ENCODE peak calls at places on chromosomes 6 and 20, in five cellular contexts. Q, R, V, Y and N are unnamed samples.
A peak's percentile ranks its signal among the peaks of the same experiment; 100 is the strongest.

GRCh38 chr20:34300809-34301586 is 2.2 kb downstream of the AHCY start:
- DNase-seq in R (no peak), Q (no peak), V (peak; percentile 16), Y (no peak), N (no peak)

GRCh38 chr20:23998392-23998791 is 9.8 kb upstream of the GGTLC1 start:
- DNase-seq in V (no peak), Y (no peak), Q (no peak), R (no peak), N (no peak)

GRCh38 chr6:143822584-143823024 is 20.5 kb upstream of the LTV1 start:
- DNase-seq in Y (no peak), Q (no peak), V (no peak), R (no peak), N (peak; percentile 8)

GRCh38 chr20:22333885-22334545 is 250.4 kb downstream of the FOXA2 start:
- DNase-seq in R (peak; percentile 37), Q (no peak), V (peak; percentile 42), Y (peak; percentile 48), N (peak; percentile 69)

GRCh38 chr6:39933669-39934059 is 598 bp downstream of the MOCS1 start:
- DNase-seq in R (no peak), Y (no peak), Q (no peak), V (no peak), N (no peak)

GRCh38 chr6:137171824-137172733 is 1.4 kb downstream of the IL22RA2 start:
- DNase-seq in Q (no peak), R (no peak), Y (no peak), V (no peak), N (no peak)

GRCh38 chr6:106027760-106028159 is 58.4 kb upstream of the PRDM1 start:
- DNase-seq in Y (no peak), R (no peak), Q (no peak), V (no peak), N (no peak)

GRCh38 chr20:47790032-47790965 is 5.0 kb upstream of the SULF2 start:
- DNase-seq in R (no peak), Y (no peak), V (no peak), Q (no peak), N (no peak)

GRCh38 chr6:125765944-125766343 is 16.5 kb downstream of the HEY2 start:
- DNase-seq in Y (no peak), R (no peak), Q (no peak), V (no peak), N (no peak)

GRCh38 chr6:34992353-34992752 is 103.3 kb downstream of the ANKS1A start:
- DNase-seq in Y (no peak), Q (no peak), V (no peak), R (no peak), N (no peak)

GRCh38 chr6:103036846-103037245 is 1643.3 kb downstream of the GRIK2 start:
- DNase-seq in V (no peak), Y (no peak), R (no peak), Q (no peak), N (no peak)

GRCh38 chr6:118284736-118285360 is 263.2 kb upstream of the PLN start:
- DNase-seq in R (no peak), Q (no peak), V (no peak), Y (no peak), N (no peak)

GRCh38 chr6:118285791-118286190 is 262.3 kb upstream of the PLN start:
- DNase-seq in Y (no peak), R (no peak), Q (no peak), V (no peak), N (no peak)

GRCh38 chr6:118283759-118284158 is 264.3 kb upstream of the PLN start:
- DNase-seq in Y (peak; percentile 43), Q (no peak), R (peak; percentile 68), V (peak; percentile 59), N (peak; percentile 33)

DNA sequence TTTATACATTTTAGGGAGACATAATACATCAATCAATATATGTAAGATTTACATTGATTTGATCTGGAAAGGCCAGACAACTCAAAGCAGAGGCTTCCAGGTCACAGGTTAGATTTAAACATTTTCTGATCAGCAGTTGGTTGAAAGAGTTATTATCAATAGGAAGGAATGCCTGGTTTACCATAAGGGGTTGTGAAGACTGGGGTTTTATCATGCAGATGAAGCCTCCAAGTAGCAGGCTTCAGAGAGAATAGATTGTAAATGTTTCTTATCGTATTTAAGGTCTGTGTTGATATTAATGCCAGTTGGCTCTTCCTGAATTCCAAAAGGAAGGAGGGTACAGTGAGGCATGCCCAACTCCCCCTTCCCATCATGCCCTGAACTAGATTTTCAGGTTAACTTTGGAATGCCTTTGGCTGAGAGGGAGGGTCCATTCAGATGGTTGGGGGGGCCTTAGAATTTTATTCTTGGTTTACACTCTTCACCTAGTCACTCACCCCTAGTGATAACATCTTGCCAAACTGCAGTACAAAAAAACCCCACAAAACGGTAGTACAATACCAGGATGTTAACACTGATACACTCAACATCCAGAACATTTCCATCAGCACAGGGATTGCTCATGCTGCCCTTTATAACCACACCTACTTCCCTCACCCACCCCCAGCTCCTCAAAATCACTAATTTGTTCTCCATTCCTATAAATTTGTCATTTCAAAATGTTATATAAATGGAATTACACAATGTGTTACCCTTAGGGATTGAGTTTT is 259.6 kb upstream of the PLN start:
- DNase-seq in V (no peak), R (no peak), Q (no peak), Y (no peak), N (no peak)
- TF ChIP-seq CTCF in V (no peak), R (peak; percentile 28), Q (no peak), Y (no peak), N (no peak)

GRCh38 chr6:47690209-47690608 is 8.2 kb upstream of the ADGRF4 start:
- DNase-seq in R (no peak), Y (no peak), V (no peak), Q (no peak), N (no peak)
- TF ChIP-seq CTCF in R (no peak), Y (no peak), V (no peak), Q (no peak), N (no peak)

GRCh38 chr20:6180531-6180930 is 57.7 kb upstream of the FERMT1 start:
- DNase-seq in V (no peak), Q (no peak), R (no peak), Y (no peak), N (no peak)

GRCh38 chr20:6184086-6184485 is 61.3 kb upstream of the FERMT1 start:
- DNase-seq in V (no peak), R (no peak), Y (no peak), Q (no peak), N (no peak)

DNA sequence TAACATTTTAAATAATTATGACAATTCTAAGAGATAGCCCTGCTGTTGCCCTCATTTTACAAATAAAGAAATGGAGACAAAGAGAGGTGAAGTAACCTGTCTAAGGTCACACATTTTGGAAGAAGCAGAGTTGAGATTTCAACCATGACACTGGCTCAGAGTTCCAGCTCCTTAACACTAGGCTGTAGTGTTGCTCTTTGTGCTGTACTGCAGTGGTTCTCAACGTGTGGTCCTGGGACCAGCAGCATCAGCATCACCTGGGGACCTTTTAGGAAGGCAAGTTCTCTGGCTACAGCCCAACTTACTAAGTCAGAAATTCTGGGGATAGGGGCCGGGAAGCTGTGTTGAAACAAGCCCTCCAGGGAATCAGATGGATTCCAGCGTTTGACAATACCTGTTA is 62.4 kb upstream of the FERMT1 start:
- DNase-seq in Y (no peak), Q (no peak), V (no peak), R (no peak), N (no peak)
- TF ChIP-seq CTCF in Y (no peak), Q (peak; percentile 22), V (no peak), R (no peak), N (no peak)

GRCh38 chr6:46655803-46656202 is 3.0 kb downstream of the SLC25A27 start:
- DNase-seq in V (peak; percentile 15), Y (no peak), Q (no peak), R (no peak), N (no peak)
- TF ChIP-seq CTCF in V (peak; percentile 33), Y (no peak), Q (peak; percentile 27), R (no peak), N (peak; percentile 14)

GRCh38 chr20:57244627-57245214 is 21.7 kb downstream of the BMP7 start:
- DNase-seq in R (no peak), V (no peak), Y (no peak), Q (no peak), N (peak; percentile 74)
- TF ChIP-seq CTCF in R (no peak), V (no peak), Y (no peak), Q (no peak), N (peak; percentile 83)

DNA sequence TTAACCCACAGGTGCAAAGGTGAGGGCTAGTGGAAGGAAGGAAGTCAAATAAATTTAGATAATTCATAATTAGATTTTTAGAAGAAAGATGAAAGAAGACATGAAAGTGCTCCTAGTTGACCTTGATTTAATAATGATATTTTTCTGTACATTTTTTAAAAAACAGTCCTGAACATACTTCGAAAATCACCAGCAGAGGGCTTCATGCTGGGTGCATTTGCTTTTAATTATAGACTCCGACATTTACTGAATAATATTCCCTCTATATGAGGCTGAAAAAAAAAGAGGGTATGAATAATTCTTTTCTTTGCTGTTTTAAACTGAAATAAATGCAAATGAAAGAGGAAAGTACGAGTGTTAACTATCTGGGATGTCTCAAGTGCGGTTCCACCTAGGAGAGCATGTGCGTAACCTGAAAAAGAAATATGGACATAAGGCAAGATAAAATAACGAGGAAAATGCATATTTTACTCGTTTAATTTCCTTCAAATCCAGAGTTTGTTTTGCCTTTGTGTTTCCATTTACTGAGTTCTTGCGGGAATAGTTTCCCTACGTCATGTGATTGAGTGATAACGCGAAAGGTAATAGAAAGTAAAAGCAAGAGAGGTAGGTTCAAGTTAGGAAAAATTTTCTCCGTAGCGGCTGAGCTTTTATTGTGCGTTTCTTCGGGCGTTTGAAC is 3.1 kb upstream of the TFAP2B start:
- DNase-seq in Q (no peak), V (no peak), R (no peak), Y (no peak), N (no peak)
- TF ChIP-seq CTCF in Q (peak; percentile 36), V (peak; percentile 30), R (no peak), Y (no peak), N (peak; percentile 36)

GRCh38 chr20:46650575-46651090 is 626 bp downstream of the SLC13A3 start:
- DNase-seq in R (no peak), V (no peak), Q (no peak), Y (no peak), N (no peak)

GRCh38 chr20:46649650-46649949 is 1.7 kb downstream of the SLC13A3 start:
- DNase-seq in Y (no peak), R (no peak), V (no peak), Q (no peak), N (no peak)

GRCh38 chr20:46652699-46653098 is 1.4 kb upstream of the SLC13A3 start:
- DNase-seq in Q (no peak), R (no peak), Y (no peak), V (no peak), N (no peak)

GRCh38 chr20:46649965-46650542 is 1.2 kb downstream of the SLC13A3 start:
- DNase-seq in Q (no peak), R (no peak), Y (no peak), V (no peak), N (no peak)

GRCh38 chr20:46651091-46651962 is at the start of gene SLC13A3:
- DNase-seq in V (no peak), Q (peak; percentile 56), Y (no peak), R (no peak), N (no peak)
- TF ChIP-seq CTCF in V (no peak), Q (no peak), Y (no peak), R (no peak), N (no peak)